ENCODE peak calls at places on chromosome X, in eight cellular contexts. Z, J, O, N, Y, D, W and K are unnamed samples. For H3K36me3, the result is how much of the 10 kb centered on the place peaks cover.

GRCh38 chrX:67789536-67789935 is 245.7 kb downstream of the AR start:
- DNase-seq in Z (no peak), N (no peak), D (no peak), Y (no peak), J (no peak), W (no peak), O (no peak), K (no peak)

GRCh38 chrX:39772057-39772832 is 325.5 kb downstream of the BCOR start:
- DNase-seq in D (peak), Y (peak), W (no peak), J (no peak), N (no peak), O (peak), Z (peak), K (no peak)

GRCh38 chrX:138886769-138887168 is 175.3 kb upstream of the FGF13 start:
- DNase-seq in D (peak), Y (peak), Z (no peak), O (no peak), J (no peak), W (peak), N (no peak), K (no peak)

GRCh38 chrX:3295731-3296130 is 50.7 kb downstream of the MXRA5 start:
- DNase-seq in Z (peak), Y (peak), D (no peak), N (no peak), J (peak), W (peak), O (no peak), K (peak)

GRCh38 chrX:8191022-8191421 is 20.0 kb upstream of the VCX2 start:
- DNase-seq in D (no peak), N (no peak), Y (peak), J (no peak), O (no peak), Z (no peak), W (no peak), K (no peak)

GRCh38 chrX:154516655-154517100 is 646 bp upstream of the FAM3A start:
- DNase-seq in Y (peak), W (peak), O (peak), D (peak), N (no peak), Z (no peak), J (peak), K (no peak)

GRCh38 chrX:12349201-12349600 is 210.9 kb downstream of the FRMPD4 start:
- DNase-seq in N (no peak), W (no peak), J (peak), Z (no peak), O (no peak), D (no peak), Y (no peak), K (no peak)

GRCh38 chrX:107729558-107730297 is 45.9 kb downstream of the TSC22D3 start:
- DNase-seq in Y (no peak), O (no peak), J (no peak), N (no peak), Z (no peak), W (no peak), D (no peak), K (no peak)

GRCh38 chrX:3532571-3532970 is 180.9 kb downstream of the PRKX start:
- DNase-seq in W (peak), N (no peak), D (no peak), J (no peak), Z (no peak), O (no peak), Y (no peak), K (no peak)

GRCh38 chrX:122196338-122196737 is 987.7 kb upstream of the GRIA3 start:
- DNase-seq in D (no peak), N (no peak), W (no peak), J (peak), Z (no peak), Y (no peak), O (no peak), K (no peak)

GRCh38 chrX:2614911-2615310 is 76.2 kb upstream of the CD99 start:
- DNase-seq in Y (peak), W (peak), D (peak), J (peak), Z (no peak), N (no peak), O (peak), K (no peak)

GRCh38 chrX:22060451-22060940 is 28.4 kb downstream of the PHEX start:
- DNase-seq in W (peak), O (peak), Y (peak), Z (no peak), J (no peak), N (no peak), D (peak), K (no peak)
- H3K9ac ChIP-seq in W (no peak), O (no peak), Y (no peak), Z (no peak), J (no peak), N (no peak), D (no peak), K (no peak)

DNA sequence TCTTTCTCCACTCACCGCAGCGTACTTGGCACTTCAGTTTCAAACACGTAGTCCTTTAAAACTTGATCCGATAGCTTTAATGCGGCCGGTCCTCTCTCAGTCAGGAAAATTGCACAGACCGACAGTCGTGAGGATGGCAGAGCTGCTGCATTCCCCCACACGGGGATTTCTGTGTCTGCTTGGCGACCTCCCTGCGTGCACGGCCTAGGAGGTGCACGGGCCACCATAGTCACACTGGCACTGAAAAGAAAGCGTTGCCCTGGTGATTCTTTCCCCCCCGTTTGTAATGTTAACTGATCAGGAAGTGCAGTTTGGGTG is 10.3 kb downstream of the AKAP17A start:
- DNase-seq in D (no peak), N (no peak), O (no peak), W (no peak), Y (no peak), Z (no peak), J (no peak), K (no peak)
- H3K36me3 ChIP-seq in D (under half), N (half or more), O (half or more), W (under half), Y (under half), Z (half or more), J (under half), K (half or more)

GRCh38 chrX:129769467-129770154 is 10.1 kb upstream of the SASH3 start:
- DNase-seq in Y (peak), D (no peak), O (no peak), Z (no peak), W (no peak), J (peak), N (no peak), K (peak)

GRCh38 chrX:129768586-129769466 is 10.9 kb upstream of the SASH3 start:
- DNase-seq in Y (peak), O (no peak), Z (no peak), D (peak), N (no peak), W (no peak), J (no peak), K (peak)

GRCh38 chrX:129773649-129774458 is 5.9 kb upstream of the SASH3 start:
- DNase-seq in N (no peak), Y (no peak), Z (no peak), O (no peak), D (no peak), J (peak), W (no peak), K (no peak)

GRCh38 chrX:129771266-129771995 is 8.3 kb upstream of the SASH3 start:
- DNase-seq in W (no peak), Y (no peak), J (no peak), O (no peak), D (no peak), N (no peak), Z (no peak), K (peak)

DNA sequence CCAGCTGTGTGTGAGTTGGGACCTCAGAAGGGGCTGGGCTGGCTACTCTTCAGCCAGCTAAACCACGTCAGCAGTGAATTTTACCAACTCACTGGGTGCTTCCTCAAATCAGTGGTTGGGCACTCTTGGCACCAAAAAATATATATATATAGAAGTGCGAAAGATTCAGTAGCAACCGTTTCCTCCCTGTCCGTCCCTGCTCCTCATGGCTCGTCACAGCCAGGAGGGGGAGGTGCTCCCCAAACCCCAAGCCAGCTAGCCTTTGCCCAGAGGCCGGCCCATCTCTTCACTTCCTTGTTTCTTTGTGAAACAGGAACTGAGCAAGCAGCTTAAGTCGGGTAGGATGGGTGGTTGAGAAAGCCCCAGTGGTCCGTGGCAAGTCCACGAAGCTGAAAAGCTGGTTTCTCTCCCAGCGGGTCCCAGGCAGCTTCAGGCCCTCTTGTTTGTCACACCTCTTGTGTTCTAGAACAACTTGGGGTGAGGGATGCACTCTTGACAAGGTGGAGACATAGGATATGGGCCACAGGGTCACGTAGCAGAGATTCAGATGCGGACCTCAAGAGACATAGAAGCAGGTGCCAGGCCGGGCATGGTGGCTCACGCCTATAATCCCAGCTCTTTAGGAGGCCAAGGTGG is 6.8 kb upstream of the SASH3 start:
- DNase-seq in Y (no peak), Z (no peak), W (no peak), J (no peak), D (no peak), N (no peak), O (no peak), K (peak)
- H3K9ac ChIP-seq in Y (no peak), Z (no peak), W (no peak), J (no peak), D (no peak), N (no peak), O (no peak), K (peak)

GRCh38 chrX:53598169-53598568 is 88.3 kb downstream of the HUWE1 start:
- DNase-seq in O (no peak), Y (no peak), W (no peak), J (no peak), N (no peak), D (no peak), Z (no peak), K (no peak)
- H3K36me3 ChIP-seq in O (under half), Y (under half), W (under half), J (under half), N (under half), D (under half), Z (half or more), K (half or more)

GRCh38 chrX:99857455-99857854 is 552.6 kb downstream of the PCDH19 start:
- DNase-seq in Z (peak), D (no peak), Y (no peak), J (peak), O (no peak), W (no peak), N (no peak), K (no peak)
- H3K9ac ChIP-seq in Z (no peak), D (no peak), Y (no peak), J (no peak), O (no peak), W (no peak), N (no peak), K (no peak)